ENCODE peak calls at places on chromosomes 12 and 14, in five cellular contexts. Q is small intestine, F is lower leg skin, S is psoas muscle, W is adrenal gland. M is an unnamed sample.

GRCh38 chr12:68623984-68624383 is 13.3 kb downstream of the RAP1B start:
- DNase-seq in Q (no peak), F (no peak), S (no peak), W (no peak), M (no peak)

GRCh38 chr14:30375280-30375892 is 183.6 kb upstream of the G2E3 start:
- DNase-seq in Q (peak), F (peak), S (peak), W (peak), M (peak)

GRCh38 chr12:68042212-68042699 is 53.0 kb downstream of the IFNG-AS1 start:
- DNase-seq in Q (no peak), F (no peak), S (no peak), W (no peak), M (no peak)

GRCh38 chr12:38384816-38385491 is 68.4 kb downstream of the ALG10B start:
- DNase-seq in Q (no peak), F (no peak), S (no peak), W (no peak), M (no peak)

GRCh38 chr14:104928391-104929133 is 3.9 kb downstream of the PLD4 start:
- DNase-seq in Q (no peak), F (no peak), S (no peak), W (no peak), M (no peak)

GRCh38 chr12:89880695-89881350 is 172.2 kb upstream of the ATP2B1 start:
- DNase-seq in Q (peak), F (no peak), S (no peak), W (no peak), M (peak)

GRCh38 chr14:62436256-62436655 is 609.0 kb downstream of the KCNH5 start:
- DNase-seq in Q (peak), F (no peak), S (no peak), W (no peak), M (no peak)

GRCh38 chr14:30227871-30228270 is 300.2 kb upstream of the PRKD1 start:
- DNase-seq in Q (peak), F (peak), S (peak), W (peak), M (no peak)

GRCh38 chr12:124583854-124584253 is 16.4 kb upstream of the NCOR2 start:
- DNase-seq in Q (no peak), F (no peak), S (no peak), W (no peak), M (no peak)

GRCh38 chr12:69417741-69418167 is 52.4 kb upstream of the FRS2 start:
- DNase-seq in Q (no peak), F (no peak), S (no peak), W (no peak), M (no peak)

GRCh38 chr12:3137268-3137761 is 60.1 kb downstream of the TSPAN9 start:
- DNase-seq in Q (peak), F (no peak), S (peak), W (no peak), M (peak)

GRCh38 chr14:65115615-65116014 is 13.3 kb upstream of the MAX start:
- DNase-seq in Q (no peak), F (no peak), S (no peak), W (no peak), M (no peak)

GRCh38 chr12:132356686-132357622 is 27.6 kb upstream of the GALNT9 start:
- DNase-seq in Q (peak), F (peak), S (peak), W (peak), M (no peak)

GRCh38 chr12:29899212-29899931 is 115.6 kb upstream of the TMTC1 start:
- DNase-seq in Q (no peak), F (no peak), S (no peak), W (no peak), M (no peak)

GRCh38 chr14:59347511-59347900 is 117.7 kb downstream of the GPR135 start:
- DNase-seq in Q (no peak), F (no peak), S (no peak), W (no peak), M (no peak)

GRCh38 chr12:3275171-3276041 is 198.2 kb downstream of the TSPAN9 start:
- DNase-seq in Q (peak), F (peak), S (peak), W (peak), M (peak)

GRCh38 chr14:105330491-105330895 is 15.9 kb downstream of the PACS2 start:
- DNase-seq in Q (no peak), F (no peak), S (no peak), W (peak), M (peak)

GRCh38 chr12:57591567-57592325 is 754 bp downstream of the PIP4K2C start:
- DNase-seq in Q (peak), F (no peak), S (peak), W (peak), M (no peak)

GRCh38 chr14:90968025-90968424 is 92.4 kb downstream of the RPS6KA5 start:
- DNase-seq in Q (no peak), F (no peak), S (no peak), W (no peak), M (no peak)

GRCh38 chr14:102164241-102164641 is 24.5 kb downstream of the WDR20 start:
- DNase-seq in Q (peak), F (no peak), S (no peak), W (peak), M (no peak)

GRCh38 chr14:104086210-104086660 is 735 bp downstream of the ASPG start:
- DNase-seq in Q (no peak), F (no peak), S (peak), W (no peak), M (peak)

GRCh38 chr12:104115587-104115975 is 22.4 kb downstream of the NFYB start:
- DNase-seq in Q (no peak), F (no peak), S (no peak), W (peak), M (no peak)

GRCh38 chr14:67003009-67003753 is 186.1 kb upstream of the GARIN2 start:
- DNase-seq in Q (peak), F (no peak), S (no peak), W (no peak), M (no peak)

GRCh38 chr12:115407036-115407435 is 723.1 kb upstream of the TBX3 start:
- DNase-seq in Q (no peak), F (no peak), S (no peak), W (no peak), M (no peak)

GRCh38 chr12:12612403-12612802 is 727 bp downstream of the CREBL2 start:
- DNase-seq in Q (peak), F (no peak), S (no peak), W (peak), M (no peak)

GRCh38 chr12:106586803-106587684 is 4.2 kb downstream of the RFX4 start:
- DNase-seq in Q (no peak), F (no peak), S (no peak), W (no peak), M (peak)

GRCh38 chr12:16272222-16272621 is 5.3 kb downstream of the SLC15A5 start:
- DNase-seq in Q (no peak), F (no peak), S (no peak), W (no peak), M (no peak)

GRCh38 chr12:58504539-58504938 is 415.8 kb downstream of the LRIG3 start:
- DNase-seq in Q (peak), F (no peak), S (no peak), W (peak), M (no peak)

GRCh38 chr12:131233737-131234474 is 280.2 kb downstream of the ADGRD1 start:
- DNase-seq in Q (no peak), F (no peak), S (no peak), W (no peak), M (no peak)

GRCh38 chr12:51222461-51222860 is 4.6 kb upstream of the POU6F1 start:
- DNase-seq in Q (no peak), F (no peak), S (no peak), W (peak), M (no peak)

GRCh38 chr12:52907092-52907810 is 2.4 kb upstream of the KRT8 start:
- DNase-seq in Q (peak), F (peak), S (no peak), W (peak), M (peak)

GRCh38 chr14:77622562-77622961 is 6.1 kb upstream of the SPTLC2 start:
- DNase-seq in Q (peak), F (no peak), S (no peak), W (no peak), M (no peak)

GRCh38 chr14:52391866-52392600 is 77.9 kb downstream of the PTGER2 start:
- DNase-seq in Q (no peak), F (no peak), S (no peak), W (no peak), M (no peak)

GRCh38 chr14:20682127-20682434 is 2.3 kb upstream of the RNASE4 start:
- DNase-seq in Q (no peak), F (no peak), S (no peak), W (no peak), M (no peak)

GRCh38 chr12:52023182-52023975 is 16.6 kb downstream of the TAMALIN start:
- DNase-seq in Q (peak), F (peak), S (peak), W (peak), M (peak)

GRCh38 chr12:93061414-93062099 is 132.5 kb upstream of the EEA1 start:
- DNase-seq in Q (no peak), F (no peak), S (no peak), W (no peak), M (peak)
- H3K4me3 ChIP-seq in Q (no peak), F (no peak), S (no peak), W (no peak), M (no peak)

DNA sequence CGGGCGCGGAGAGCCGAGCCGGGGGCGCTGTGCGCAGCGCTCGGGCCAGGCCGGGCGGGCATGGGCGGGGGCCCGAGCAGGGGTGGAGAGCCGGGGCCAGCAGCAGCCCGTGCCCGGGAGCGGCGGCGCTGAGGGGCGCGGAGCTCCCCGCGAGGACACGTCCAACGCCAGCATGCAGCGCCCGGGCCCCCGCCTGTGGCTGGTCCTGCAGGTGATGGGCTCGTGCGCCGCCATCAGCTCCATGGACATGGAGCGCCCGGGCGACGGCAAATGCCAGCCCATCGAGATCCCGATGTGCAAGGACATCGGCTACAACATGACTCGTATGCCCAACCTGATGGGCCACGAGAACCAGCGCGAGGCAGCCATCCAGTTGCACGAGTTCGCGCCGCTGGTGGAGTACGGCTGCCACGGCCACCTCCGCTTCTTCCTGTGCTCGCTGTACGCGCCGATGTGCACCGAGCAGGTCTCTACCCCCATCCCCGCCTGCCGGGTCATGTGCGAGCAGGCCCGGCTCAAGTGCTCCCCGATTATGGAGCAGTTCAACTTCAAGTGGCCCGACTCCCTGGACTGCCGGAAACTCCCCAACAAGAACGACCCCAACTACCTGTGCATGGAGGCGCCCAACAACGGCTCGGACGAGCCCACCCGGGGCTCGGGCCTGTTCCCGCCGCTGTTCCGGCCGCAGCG is 652 bp downstream of the FZD10 start:
- DNase-seq in Q (no peak), F (no peak), S (no peak), W (no peak), M (no peak)
- H3K4me3 ChIP-seq in Q (no peak), F (peak), S (peak), W (no peak), M (peak)

DNA sequence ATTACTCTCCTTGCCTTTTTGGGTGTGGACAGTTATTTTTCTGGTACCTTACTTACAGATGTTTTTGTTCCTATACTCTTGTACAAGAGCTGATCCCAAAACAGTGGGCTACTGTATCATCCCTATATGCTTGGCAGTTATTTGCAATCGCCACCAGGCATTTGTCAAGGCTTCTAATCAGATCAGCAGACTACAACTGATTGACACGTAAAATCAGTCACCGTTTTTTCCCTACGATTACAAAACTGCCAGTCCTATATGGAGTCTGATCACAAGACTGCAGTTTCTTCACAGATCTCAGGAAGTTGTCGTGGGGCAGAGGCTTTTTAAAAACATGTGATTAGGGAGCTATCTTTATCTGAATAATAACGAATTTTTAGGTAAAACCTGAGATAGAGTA is 1.3 kb downstream of the LYSET start:
- DNase-seq in Q (no peak), F (no peak), S (no peak), W (no peak), M (no peak)
- H3K4me3 ChIP-seq in Q (no peak), F (no peak), S (peak), W (no peak), M (no peak)

GRCh38 chr12:42812086-42812485 is 222.5 kb upstream of the PRICKLE1 start:
- DNase-seq in Q (no peak), F (no peak), S (no peak), W (no peak), M (no peak)
- H3K4me3 ChIP-seq in Q (no peak), F (no peak), S (no peak), W (no peak), M (no peak)

M was measured in right cardiac atrium.